ENCODE peak calls at places on chromosomes 12 and 14, in eight cellular contexts. W, G, R, P, T, O, B and Q are unnamed samples.

GRCh38 chr14:32078030-32078793 is 1.1 kb downstream of the ARHGAP5 start:
- DNase-seq in W (peak; percentile 42), O (no peak), P (peak; percentile 51), G (no peak), B (peak; percentile 64), T (peak; percentile 44), R (peak; percentile 13), Q (peak; percentile 51)

GRCh38 chr14:75543258-75543657 is 21.0 kb downstream of the BATF start:
- DNase-seq in W (no peak), T (no peak), B (no peak), R (no peak), G (no peak), O (no peak), P (no peak), Q (no peak)

GRCh38 chr12:71958457-71958856 is 19.8 kb downstream of the TPH2 start:
- DNase-seq in R (no peak), O (no peak), W (no peak), B (no peak), P (no peak), G (no peak), T (no peak), Q (no peak)

GRCh38 chr12:32586390-32586789 is 92.7 kb upstream of the DNM1L start:
- DNase-seq in B (no peak), R (peak; percentile 54), G (no peak), T (peak; percentile 39), P (no peak), O (no peak), W (peak; percentile 66), Q (peak; percentile 43)

GRCh38 chr12:67716817-67717216 is 68.3 kb downstream of the DYRK2 start:
- DNase-seq in O (no peak), R (no peak), T (peak; percentile 56), B (no peak), P (no peak), W (no peak), G (no peak), Q (peak; percentile 91)

GRCh38 chr12:45669093-45669492 is 60.4 kb upstream of the ARID2 start:
- DNase-seq in R (no peak), G (no peak), T (no peak), P (no peak), W (no peak), B (no peak), O (no peak), Q (no peak)

GRCh38 chr14:65366802-65367570 is 45.5 kb upstream of the FUT8 start:
- DNase-seq in G (no peak), P (no peak), W (no peak), R (no peak), O (no peak), T (no peak), B (no peak), Q (no peak)

GRCh38 chr12:64682572-64683277 is 72.4 kb downstream of the RASSF3 start:
- DNase-seq in P (peak; percentile 45), W (no peak), G (no peak), O (no peak), B (peak; percentile 76), R (peak; percentile 39), T (peak; percentile 96), Q (peak; percentile 89)

DNA sequence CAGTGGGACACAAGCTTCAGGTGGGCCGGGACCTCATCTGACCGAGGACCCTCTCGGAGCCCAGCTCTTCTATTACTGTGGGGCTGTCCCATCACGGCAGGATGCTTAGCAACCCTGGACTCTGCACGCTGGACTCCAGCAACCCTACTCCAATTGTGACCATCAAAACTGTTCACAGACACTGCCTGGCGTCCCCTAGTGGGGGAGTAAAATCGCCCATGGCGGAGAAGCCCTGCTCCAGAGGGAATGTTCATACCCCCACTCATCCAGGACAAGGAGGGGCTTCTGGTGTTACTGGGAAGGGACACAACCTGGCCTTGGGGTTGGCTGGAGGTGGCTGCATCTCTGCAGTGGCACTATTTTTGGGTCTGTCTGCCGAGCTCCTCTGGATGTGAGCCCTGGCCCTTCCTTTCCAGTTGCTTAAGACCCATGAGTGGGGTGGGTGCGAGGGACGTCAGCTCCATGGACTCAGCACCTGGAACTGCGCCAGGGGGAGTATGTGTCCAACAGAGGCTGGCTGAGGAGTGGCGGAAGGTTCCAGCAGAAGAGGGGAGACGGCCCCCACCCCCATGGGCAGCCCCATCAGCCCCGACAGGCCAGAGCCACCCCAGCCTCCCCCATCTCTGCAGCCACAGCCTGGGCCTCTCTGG is 103.8 kb downstream of the RFLNA start:
- DNase-seq in R (no peak), O (no peak), T (peak; percentile 69), W (no peak), B (no peak), G (no peak), P (no peak), Q (peak; percentile 58)
- TF ChIP-seq CTCF in R (peak; percentile 40), O (no peak), T (peak; percentile 28), W (no peak), B (no peak), G (no peak), P (peak; percentile 23), Q (no peak)

GRCh38 chr12:30692470-30692869 is 3.2 kb downstream of the IPO8 start:
- DNase-seq in G (no peak), W (no peak), R (no peak), T (no peak), P (no peak), O (no peak), B (no peak), Q (peak; percentile 49)

GRCh38 chr12:30694971-30695326 is 720 bp downstream of the IPO8 start:
- DNase-seq in G (no peak), R (no peak), O (peak; percentile 18), B (peak; percentile 60), W (peak; percentile 23), P (peak; percentile 67), T (peak; percentile 45), Q (peak; percentile 37)

GRCh38 chr12:30694412-30694955 is 1.2 kb downstream of the IPO8 start:
- DNase-seq in O (no peak), T (no peak), B (peak; percentile 28), W (no peak), R (no peak), G (no peak), P (no peak), Q (peak; percentile 26)

GRCh38 chr12:30687265-30687986 is 8.2 kb downstream of the IPO8 start:
- DNase-seq in R (no peak), G (no peak), O (no peak), P (no peak), T (peak; percentile 35), W (no peak), B (no peak), Q (peak; percentile 57)

DNA sequence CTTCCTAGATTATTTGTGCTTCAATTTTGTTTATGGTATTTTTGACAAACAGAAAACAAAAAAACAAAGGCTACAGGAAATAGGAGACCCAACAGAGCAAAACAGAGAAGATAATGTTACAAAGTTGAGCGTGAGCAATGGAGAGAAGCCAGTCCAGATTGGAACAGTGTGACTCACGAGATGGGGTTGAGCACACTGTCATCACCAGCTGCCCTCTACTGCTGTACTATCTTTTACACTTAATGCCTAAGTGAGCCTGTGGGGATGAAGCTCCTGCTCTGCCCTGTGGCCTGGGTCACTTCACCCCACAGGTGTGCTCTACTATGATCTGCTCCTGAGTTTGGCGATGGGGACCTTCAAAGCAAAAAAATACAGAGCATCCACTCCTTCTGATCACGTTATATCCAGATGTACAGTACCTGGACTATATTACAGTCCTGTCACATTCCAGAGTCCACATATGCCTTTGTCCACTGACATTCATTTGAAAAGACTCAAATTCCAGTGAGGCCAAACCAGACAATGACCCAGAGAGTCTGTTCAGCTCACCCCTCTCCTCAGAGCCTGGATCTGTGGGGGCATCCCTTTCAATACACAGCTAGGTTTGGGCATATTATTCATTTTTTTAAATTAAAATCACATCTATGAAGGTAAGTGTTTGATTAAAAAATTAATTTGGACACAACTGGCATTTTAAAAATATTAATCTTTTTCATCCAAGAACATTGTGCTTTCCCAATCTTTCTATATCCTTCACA is 4.4 kb downstream of the IPO8 start:
- DNase-seq in G (no peak), T (peak; percentile 74), O (no peak), R (peak; percentile 71), W (peak; percentile 35), P (peak; percentile 32), B (peak; percentile 38), Q (peak; percentile 72)
- TF ChIP-seq CTCF in G (no peak), T (no peak), O (no peak), R (peak; percentile 5), W (peak; percentile 36), P (no peak), B (no peak), Q (peak; percentile 2)

GRCh38 chr12:104456417-104456949 is at the start of gene CHST11:
- DNase-seq in B (peak; percentile 91), T (peak; percentile 93), O (peak; percentile 80), G (peak; percentile 18), P (peak; percentile 96), R (peak; percentile 83), W (peak; percentile 58), Q (peak; percentile 85)

GRCh38 chr12:104459556-104459909 is 2.8 kb downstream of the CHST11 start:
- DNase-seq in P (no peak), G (no peak), T (no peak), B (no peak), O (no peak), W (no peak), R (no peak), Q (peak; percentile 26)

GRCh38 chr12:104456950-104457745 is 400 bp downstream of the CHST11 start:
- DNase-seq in W (peak; percentile 61), B (peak; percentile 77), R (peak; percentile 73), P (peak; percentile 77), T (peak; percentile 80), G (no peak), O (peak; percentile 57), Q (peak; percentile 81)

GRCh38 chr12:104458645-104459555 is 2.2 kb downstream of the CHST11 start:
- DNase-seq in G (no peak), B (peak; percentile 14), O (no peak), W (no peak), T (peak; percentile 38), R (no peak), P (peak; percentile 42), Q (peak; percentile 53)

GRCh38 chr12:104457746-104458644 is 1.2 kb downstream of the CHST11 start:
- DNase-seq in G (no peak), P (peak; percentile 53), W (no peak), O (peak; percentile 11), R (no peak), T (no peak), B (peak; percentile 48), Q (peak; percentile 14)
- TF ChIP-seq CTCF in G (no peak), P (peak; percentile 27), W (no peak), O (peak; percentile 24), R (no peak), T (no peak), B (no peak), Q (no peak)

DNA sequence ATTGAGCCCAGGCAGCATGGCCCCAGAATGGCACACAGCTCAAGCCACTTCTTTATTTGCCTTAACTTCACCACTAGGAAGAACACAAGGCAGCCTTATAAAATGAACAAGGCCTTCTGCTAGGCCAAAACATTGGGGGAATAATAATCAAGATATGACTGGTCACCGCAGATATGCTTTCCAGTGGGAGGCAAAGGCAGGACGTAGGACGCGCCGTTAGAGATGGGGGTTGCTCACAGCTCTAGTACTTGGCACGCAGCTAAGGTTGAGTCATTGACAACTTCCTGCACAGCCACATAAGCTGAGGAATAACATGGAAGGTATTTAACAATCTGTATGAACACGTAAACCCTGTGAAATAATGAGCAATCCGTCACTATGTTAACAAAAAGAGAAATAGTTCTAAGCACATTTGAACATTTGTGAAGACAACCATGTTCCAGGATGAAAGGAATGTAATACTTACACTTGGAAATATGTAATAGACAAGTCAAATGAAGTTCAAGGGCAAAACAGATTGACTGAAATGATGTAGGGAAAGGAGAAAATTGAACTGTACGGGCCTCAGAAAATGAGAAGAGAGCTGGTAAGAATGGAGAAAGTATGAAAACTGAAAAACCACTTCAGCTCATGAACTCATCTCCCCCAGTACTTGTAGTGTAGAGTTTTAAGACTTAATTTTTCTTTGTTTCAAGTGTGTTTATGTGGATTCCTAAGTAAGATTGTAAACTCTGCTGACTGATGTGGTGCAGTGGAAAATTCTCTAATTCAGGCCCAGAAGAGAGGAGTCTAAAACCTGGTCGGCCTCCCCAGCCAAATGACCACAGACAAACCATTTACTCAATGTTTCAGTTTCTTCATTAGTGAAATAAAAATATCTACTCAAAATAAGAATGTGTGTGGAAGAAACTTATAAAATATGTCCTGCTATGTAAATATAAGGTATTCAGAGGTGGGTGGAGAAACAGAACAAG is 59.3 kb upstream of the CCDC91 start:
- DNase-seq in T (peak; percentile 100), O (no peak), B (peak; percentile 16), R (peak; percentile 100), P (no peak), W (peak; percentile 99), G (no peak), Q (peak; percentile 100)
- TF ChIP-seq CTCF in T (no peak), O (no peak), B (no peak), R (peak; percentile 35), P (no peak), W (peak; percentile 16), G (no peak), Q (peak; percentile 29)